ENCODE peak calls at places on chromosomes 3 and 15, in six cellular contexts. A is stomach, U is fibroblast of lung, H is MM.1S, W is upper lobe of left lung, T is lower lobe of right lung. E is an unnamed sample.

GRCh38 chr15:39472661-39473657 is 107.9 kb upstream of the THBS1 start:
- DNase-seq in T (peak), U (peak), W (peak), A (peak), H (no peak), E (peak)

GRCh38 chr15:101394654-101395053 is 94.9 kb downstream of the PCSK6 start:
- DNase-seq in T (no peak), A (peak), W (peak), U (no peak), H (no peak), E (no peak)

GRCh38 chr15:58139631-58140522 is 1.7 kb downstream of the AQP9 start:
- DNase-seq in T (no peak), H (peak), U (no peak), A (no peak), W (no peak), E (peak)

GRCh38 chr3:168467085-168467714 is 371.5 kb upstream of the GOLIM4 start:
- DNase-seq in W (peak), A (no peak), H (peak), T (no peak), U (peak), E (peak)

GRCh38 chr3:41681479-41681878 is 280.4 kb downstream of the ULK4 start:
- DNase-seq in H (no peak), T (no peak), U (peak), A (no peak), W (no peak), E (peak)

GRCh38 chr15:39792954-39793353 is 10.3 kb upstream of the FSIP1 start:
- DNase-seq in H (no peak), W (no peak), A (no peak), T (no peak), U (no peak), E (no peak)

GRCh38 chr3:141066593-141066860 is 15.4 kb downstream of the SPSB4 start:
- DNase-seq in W (peak), U (no peak), H (no peak), A (no peak), T (no peak), E (no peak)

GRCh38 chr3:172848910-172849309 is 98.4 kb downstream of the ECT2 start:
- DNase-seq in U (peak), A (no peak), T (no peak), W (no peak), H (no peak), E (peak)

GRCh38 chr3:67490658-67491057 is 163.8 kb downstream of the SUCLG2 start:
- DNase-seq in T (no peak), H (no peak), U (no peak), W (no peak), A (no peak), E (no peak)

GRCh38 chr3:32143849-32144757 is 37.7 kb downstream of the GPD1L start:
- DNase-seq in H (peak), T (no peak), U (peak), W (peak), A (peak), E (peak)

GRCh38 chr15:73996939-73997338 is 2.4 kb downstream of the PML start:
- DNase-seq in A (no peak), T (no peak), H (peak), W (no peak), U (no peak), E (peak)

GRCh38 chr15:26102988-26103387 is 239.9 kb upstream of the ATP10A start:
- DNase-seq in U (peak), W (no peak), H (no peak), A (no peak), T (no peak), E (no peak)

GRCh38 chr15:53693729-53694533 is 65.5 kb downstream of the WDR72 start:
- DNase-seq in U (peak), T (peak), H (no peak), A (peak), W (peak), E (no peak)

GRCh38 chr3:119104031-119104430 is 41.9 kb upstream of the TEX55 start:
- DNase-seq in T (no peak), H (no peak), W (no peak), A (no peak), U (no peak), E (no peak)

GRCh38 chr3:3305087-3305486 is 125.6 kb upstream of the CRBN start:
- DNase-seq in H (no peak), U (no peak), A (no peak), W (no peak), T (no peak), E (no peak)

GRCh38 chr3:65196663-65197062 is 508.9 kb upstream of the ADAMTS9 start:
- DNase-seq in A (no peak), H (no peak), U (peak), W (no peak), T (no peak), E (no peak)

GRCh38 chr15:70142322-70143191 is 44.8 kb upstream of the TLE3 start:
- DNase-seq in T (peak), A (no peak), W (peak), U (peak), H (no peak), E (no peak)

GRCh38 chr3:166372571-166373106 is 535.4 kb upstream of the BCHE start:
- DNase-seq in U (no peak), W (no peak), A (no peak), T (no peak), H (no peak), E (no peak)

GRCh38 chr3:12724794-12725193 is 34.3 kb downstream of the TMEM40 start:
- DNase-seq in A (no peak), W (no peak), U (no peak), T (no peak), H (no peak), E (no peak)

GRCh38 chr3:159757341-159758060 is 231.1 kb upstream of the IL12A start:
- DNase-seq in T (no peak), H (no peak), W (no peak), U (no peak), A (no peak), E (no peak)

GRCh38 chr15:48573780-48574179 is 71.7 kb downstream of the FBN1 start:
- DNase-seq in W (no peak), A (no peak), U (no peak), H (no peak), T (no peak), E (no peak)

GRCh38 chr3:177201707-177202397 is 4.6 kb upstream of the TBL1XR1 start:
- DNase-seq in A (no peak), W (peak), U (peak), H (peak), T (no peak), E (no peak)

GRCh38 chr3:6560259-6560658 is 300.7 kb upstream of the GRM7 start:
- DNase-seq in H (no peak), W (no peak), A (no peak), T (no peak), U (no peak), E (no peak)

GRCh38 chr15:74306801-74307217 is 60.6 kb downstream of the CYP11A1 start:
- DNase-seq in H (no peak), T (no peak), W (no peak), A (no peak), U (peak), E (no peak)

GRCh38 chr3:190225186-190225692 is 97.0 kb downstream of the CLDN1 start:
- DNase-seq in W (no peak), A (no peak), T (no peak), U (peak), H (peak), E (peak)

GRCh38 chr3:16482770-16483531 is 30.5 kb downstream of the RFTN1 start:
- DNase-seq in W (peak), U (no peak), T (peak), A (no peak), H (no peak), E (no peak)

GRCh38 chr3:12449889-12450682 is 34.2 kb upstream of the TSEN2 start:
- DNase-seq in U (no peak), T (no peak), A (no peak), W (no peak), H (no peak), E (no peak)

GRCh38 chr3:120425877-120426276 is 24.9 kb downstream of the FSTL1 start:
- DNase-seq in W (no peak), T (no peak), H (no peak), A (no peak), U (peak), E (peak)

GRCh38 chr3:123025642-123026521 is 1.7 kb downstream of the SEMA5B start:
- DNase-seq in H (no peak), W (no peak), U (no peak), A (no peak), T (peak), E (no peak)
- H3K4me3 ChIP-seq in H (no peak), W (peak), U (no peak), A (peak), T (peak), E (no peak)

DNA sequence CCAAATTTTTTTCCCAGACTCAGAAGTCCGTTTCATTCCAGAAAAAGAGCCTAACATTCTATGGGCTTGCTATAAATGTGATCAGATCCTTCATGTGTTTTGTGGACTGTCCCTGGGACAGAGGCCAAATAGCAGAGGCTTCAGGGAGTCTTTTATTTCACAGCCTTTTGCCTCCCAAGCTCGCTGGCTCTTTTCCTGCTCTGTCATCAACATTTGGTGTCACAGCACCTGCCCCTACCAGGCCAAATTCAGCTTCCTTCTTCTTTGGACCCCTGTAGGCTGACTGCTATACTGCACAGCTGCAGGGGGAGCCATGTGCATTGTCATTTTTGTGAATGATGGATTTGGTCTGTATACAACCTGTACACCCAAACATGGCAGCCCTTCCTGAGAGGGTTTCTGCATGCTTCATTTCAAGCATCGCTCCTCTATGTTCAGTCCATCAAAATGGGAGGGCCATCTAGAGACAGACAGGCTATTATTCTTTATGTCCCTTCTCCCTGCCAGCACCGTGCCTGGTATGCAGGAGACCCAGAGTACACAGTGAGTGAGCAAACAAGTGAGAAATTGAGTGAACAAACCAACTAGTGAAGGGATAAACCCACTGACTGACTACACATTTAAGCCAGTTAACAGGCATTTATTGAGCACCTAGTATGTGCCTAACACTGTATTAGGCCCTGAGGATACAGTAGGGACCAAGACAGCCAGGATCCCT is 17.9 kb upstream of the RPP14 start:
- DNase-seq in H (no peak), T (no peak), W (no peak), A (no peak), U (no peak), E (no peak)
- TF ChIP-seq CTCF in H (no peak), T (no peak), W (no peak), A (no peak), U (peak), E (peak)

DNA sequence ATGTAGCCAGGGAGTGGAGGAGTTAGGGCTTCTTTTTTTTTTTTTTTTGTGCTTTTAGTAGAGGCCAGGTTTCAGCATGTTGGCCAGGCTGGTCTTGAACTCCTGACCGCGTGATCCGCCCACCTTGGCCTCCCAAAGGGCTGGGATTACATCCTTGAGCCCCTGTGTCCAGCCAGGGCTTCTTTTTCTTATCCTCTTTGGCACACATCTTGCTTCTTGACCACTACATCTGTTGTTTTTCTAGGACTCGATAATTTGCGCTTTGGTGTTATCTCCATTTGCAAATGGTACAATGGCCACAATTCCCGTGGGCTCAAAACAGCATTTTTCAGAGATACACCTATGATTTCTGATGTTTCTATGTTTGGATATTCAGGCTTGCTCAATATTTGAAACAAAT is 4.2 kb downstream of the SKIL start:
- DNase-seq in W (no peak), U (no peak), H (no peak), T (no peak), A (no peak), E (no peak)
- H3K4me3 ChIP-seq in W (peak), U (no peak), H (no peak), T (no peak), A (peak), E (peak)

DNA sequence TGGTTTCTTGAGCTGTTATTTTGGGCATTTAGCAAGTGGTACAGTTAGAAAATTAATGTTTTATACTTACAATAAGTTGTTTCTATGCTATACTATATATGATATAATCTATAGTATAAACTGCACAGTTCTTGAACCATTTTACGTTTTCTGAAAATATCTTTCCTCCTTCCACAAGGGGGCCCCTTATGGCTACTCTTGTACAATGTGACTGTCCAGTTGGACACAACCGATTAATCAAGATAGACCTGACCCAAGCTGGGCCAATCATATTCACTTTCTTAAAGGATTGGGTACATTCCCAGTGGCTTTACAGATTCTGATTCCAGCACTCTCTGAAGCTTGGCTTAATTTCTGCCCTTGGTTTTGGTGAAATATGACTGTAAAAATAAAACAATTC is 953.4 kb downstream of the AGBL1 start:
- DNase-seq in W (no peak), T (no peak), A (no peak), U (no peak), H (no peak), E (peak)
- TF ChIP-seq CTCF in W (no peak), T (no peak), A (no peak), U (no peak), H (no peak), E (peak)

GRCh38 chr3:193559100-193559499 is 4.4 kb upstream of the ATP13A4 start:
- DNase-seq in A (no peak), T (no peak), U (no peak), H (no peak), W (no peak), E (no peak)
- H3K4me3 ChIP-seq in A (no peak), T (no peak), U (no peak), H (no peak), W (no peak), E (no peak)

E was measured in fibroblast of the aortic adventitia.